ENCODE peak calls at places on chromosome 6, in ten cellular contexts. G, K, Q, P, T, Z, M, D, S and A are unnamed samples.

GRCh38 chr6:74735304-74735703 is 470.5 kb downstream of the COL12A1 start:
- DNase-seq in G (no peak), K (no peak), Q (peak), P (no peak), T (no peak), Z (no peak), M (no peak), D (peak), S (peak), A (no peak)

GRCh38 chr6:87277123-87277522 is 45.3 kb upstream of the SMIM8 start:
- DNase-seq in G (no peak), K (no peak), Q (no peak), P (no peak), T (no peak), Z (no peak), M (no peak), D (peak), S (peak), A (no peak)

GRCh38 chr6:11538049-11538798 is 675 bp downstream of the TMEM170B start:
- DNase-seq in G (peak), K (peak), Q (no peak), P (peak), T (no peak), Z (peak), M (peak), D (no peak), S (peak), A (no peak)

GRCh38 chr6:70586114-70586513 is 19.4 kb downstream of the SDHAF4 start:
- DNase-seq in G (no peak), K (no peak), Q (no peak), P (no peak), T (no peak), Z (no peak), M (no peak), D (no peak), S (no peak), A (no peak)

GRCh38 chr6:8855411-8855810 is 420.1 kb upstream of the SLC35B3 start:
- DNase-seq in G (no peak), K (no peak), Q (no peak), P (no peak), T (no peak), Z (no peak), M (no peak), D (no peak), S (no peak), A (no peak)

GRCh38 chr6:125746731-125747588 is 2.5 kb upstream of the HEY2 start:
- DNase-seq in G (peak), K (no peak), Q (peak), P (peak), T (no peak), Z (peak), M (peak), D (peak), S (peak), A (no peak)

GRCh38 chr6:7140631-7141366 is 33.0 kb downstream of the RREB1 start:
- DNase-seq in G (peak), K (peak), Q (peak), P (peak), T (no peak), Z (peak), M (peak), D (peak), S (peak), A (peak)

GRCh38 chr6:112330071-112330876 is 16.9 kb upstream of the RFPL4B start:
- DNase-seq in G (no peak), K (no peak), Q (no peak), P (no peak), T (no peak), Z (no peak), M (no peak), D (peak), S (peak), A (no peak)

GRCh38 chr6:55568779-55569439 is 10.1 kb downstream of the HMGCLL1 start:
- DNase-seq in G (no peak), K (no peak), Q (no peak), P (no peak), T (no peak), Z (no peak), M (no peak), D (no peak), S (no peak), A (no peak)

GRCh38 chr6:115972679-115973078 is 88.0 kb downstream of the FRK start:
- DNase-seq in G (no peak), K (no peak), Q (no peak), P (no peak), T (no peak), Z (no peak), M (no peak), D (no peak), S (no peak), A (no peak)

GRCh38 chr6:47428746-47429664 is 48.6 kb upstream of the CD2AP start:
- DNase-seq in G (no peak), K (no peak), Q (no peak), P (no peak), T (no peak), Z (no peak), M (no peak), D (no peak), S (no peak), A (no peak)

GRCh38 chr6:2839195-2839981 is 2.3 kb downstream of the SERPINB1 start:
- DNase-seq in G (no peak), K (peak), Q (no peak), P (no peak), T (no peak), Z (no peak), M (no peak), D (peak), S (peak), A (no peak)

GRCh38 chr6:69980624-69981023 is 114.3 kb downstream of the COL19A1 start:
- DNase-seq in G (no peak), K (no peak), Q (no peak), P (no peak), T (no peak), Z (no peak), M (no peak), D (no peak), S (no peak), A (no peak)

GRCh38 chr6:13811627-13812358 is 2.6 kb downstream of the MCUR1 start:
- DNase-seq in G (peak), K (no peak), Q (peak), P (peak), T (no peak), Z (no peak), M (peak), D (no peak), S (no peak), A (no peak)

GRCh38 chr6:47438481-47439347 is 38.9 kb upstream of the CD2AP start:
- DNase-seq in G (no peak), K (no peak), Q (peak), P (peak), T (no peak), Z (no peak), M (no peak), D (no peak), S (no peak), A (no peak)

GRCh38 chr6:27251672-27252251 is 4.3 kb downstream of the PRSS16 start:
- DNase-seq in G (no peak), K (peak), Q (no peak), P (peak), T (no peak), Z (peak), M (peak), D (peak), S (peak), A (peak)
- TF ChIP-seq POLR2A in G (no peak), K (peak), Q (no peak), P (no peak), T (no peak), Z (no peak), M (no peak), D (no peak), S (no peak), A (peak)

GRCh38 chr6:109379706-109380105 is 2.6 kb downstream of the CD164 start:
- DNase-seq in G (no peak), K (no peak), Q (no peak), P (no peak), T (no peak), Z (no peak), M (no peak), D (peak), S (no peak), A (no peak)

GRCh38 chr6:109381007-109381746 is 1.1 kb downstream of the CD164 start:
- DNase-seq in G (no peak), K (no peak), Q (no peak), P (no peak), T (no peak), Z (no peak), M (no peak), D (peak), S (peak), A (no peak)

GRCh38 chr6:109381747-109382575 is at the start of gene CD164:
- DNase-seq in G (peak), K (peak), Q (peak), P (peak), T (no peak), Z (peak), M (peak), D (peak), S (peak), A (peak)

GRCh38 chr6:109383438-109383940 is 1.2 kb upstream of the CD164 start:
- DNase-seq in G (no peak), K (no peak), Q (no peak), P (no peak), T (no peak), Z (no peak), M (no peak), D (no peak), S (no peak), A (no peak)

GRCh38 chr6:109382576-109383437 is 540 bp upstream of the CD164 start:
- DNase-seq in G (peak), K (peak), Q (peak), P (peak), T (no peak), Z (peak), M (peak), D (peak), S (peak), A (peak)
- TF ChIP-seq POLR2A in G (peak), K (no peak), Q (peak), P (peak), T (no peak), Z (no peak), M (peak), D (peak), S (peak), A (no peak)

GRCh38 chr6:36196880-36197548 is 470 bp downstream of the BRPF3 start:
- DNase-seq in G (peak), K (peak), Q (peak), P (peak), T (no peak), Z (peak), M (peak), D (peak), S (peak), A (peak)
- TF ChIP-seq POLR2A in G (peak), K (peak), Q (no peak), P (peak), T (no peak), Z (no peak), M (peak), D (peak), S (peak), A (peak)

GRCh38 chr6:166435574-166435973 is 52.8 kb upstream of the MPC1 start:
- DNase-seq in G (no peak), K (no peak), Q (peak), P (no peak), T (no peak), Z (peak), M (no peak), D (no peak), S (no peak), A (no peak)

GRCh38 chr6:166434336-166434735 is 51.6 kb upstream of the MPC1 start:
- DNase-seq in G (no peak), K (no peak), Q (no peak), P (no peak), T (no peak), Z (peak), M (no peak), D (no peak), S (no peak), A (no peak)

GRCh38 chr6:166437661-166438060 is 54.9 kb upstream of the MPC1 start:
- DNase-seq in G (no peak), K (no peak), Q (no peak), P (no peak), T (no peak), Z (peak), M (no peak), D (no peak), S (no peak), A (no peak)

GRCh38 chr6:166438211-166438861 is 55.6 kb upstream of the MPC1 start:
- DNase-seq in G (no peak), K (no peak), Q (no peak), P (no peak), T (no peak), Z (peak), M (no peak), D (no peak), S (no peak), A (no peak)

DNA sequence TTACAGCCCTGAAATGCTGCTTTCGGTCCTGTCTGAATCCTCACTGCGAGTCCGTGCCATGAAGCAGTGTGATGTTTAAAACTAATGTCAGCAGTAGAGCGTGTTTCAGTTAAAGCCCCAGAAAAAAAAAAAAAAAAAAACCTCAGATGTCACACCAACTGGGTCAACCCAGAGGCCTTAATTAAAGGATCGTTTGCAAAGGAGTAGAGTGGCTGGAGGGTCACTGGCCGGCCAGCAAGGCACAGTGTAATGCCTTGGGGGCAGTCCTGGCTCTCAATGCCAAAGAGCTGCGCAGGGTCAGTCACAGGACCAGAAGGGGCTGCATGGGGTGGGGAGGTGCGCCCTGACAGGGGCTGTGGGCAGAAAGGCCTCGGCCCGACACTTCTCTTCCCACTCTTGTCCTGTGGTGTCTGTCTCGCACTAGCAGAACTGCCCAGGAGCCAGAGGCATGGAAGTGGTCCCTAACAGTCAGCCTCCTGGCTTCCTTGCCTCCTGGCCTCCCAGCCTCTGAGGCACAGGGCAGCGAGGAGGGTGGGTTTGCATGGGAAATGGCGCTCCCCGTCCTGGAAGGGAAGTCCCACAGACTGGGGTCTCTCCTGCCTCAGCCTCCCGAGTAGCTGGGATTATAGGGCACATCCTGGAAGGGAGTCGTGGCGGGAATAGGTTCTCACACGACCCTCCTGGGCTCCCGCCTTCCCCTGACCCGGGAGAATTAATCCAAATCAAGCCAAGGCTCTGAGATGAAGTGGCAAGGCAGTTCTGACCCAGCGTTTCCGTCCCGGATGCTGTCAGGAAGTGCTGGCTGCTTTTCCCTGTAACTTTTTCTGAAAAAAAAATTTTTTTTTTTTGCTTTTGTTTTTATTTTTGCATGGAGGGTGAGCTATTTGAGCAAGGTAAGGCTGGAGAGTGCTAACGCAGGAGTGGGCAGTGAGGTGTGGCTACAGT is 53.7 kb upstream of the MPC1 start:
- DNase-seq in G (no peak), K (no peak), Q (no peak), P (no peak), T (no peak), Z (peak), M (no peak), D (no peak), S (no peak), A (no peak)
- TF ChIP-seq POLR2A in G (no peak), K (no peak), Q (no peak), P (no peak), T (no peak), Z (no peak), M (no peak), D (no peak), S (no peak), A (no peak)

GRCh38 chr6:31779908-31780307 is 2.8 kb upstream of the VWA7 start:
- DNase-seq in G (no peak), K (no peak), Q (no peak), P (no peak), T (no peak), Z (no peak), M (no peak), D (no peak), S (no peak), A (no peak)
- TF ChIP-seq POLR2A in G (no peak), K (no peak), Q (no peak), P (no peak), T (no peak), Z (no peak), M (no peak), D (no peak), S (no peak), A (no peak)

DNA sequence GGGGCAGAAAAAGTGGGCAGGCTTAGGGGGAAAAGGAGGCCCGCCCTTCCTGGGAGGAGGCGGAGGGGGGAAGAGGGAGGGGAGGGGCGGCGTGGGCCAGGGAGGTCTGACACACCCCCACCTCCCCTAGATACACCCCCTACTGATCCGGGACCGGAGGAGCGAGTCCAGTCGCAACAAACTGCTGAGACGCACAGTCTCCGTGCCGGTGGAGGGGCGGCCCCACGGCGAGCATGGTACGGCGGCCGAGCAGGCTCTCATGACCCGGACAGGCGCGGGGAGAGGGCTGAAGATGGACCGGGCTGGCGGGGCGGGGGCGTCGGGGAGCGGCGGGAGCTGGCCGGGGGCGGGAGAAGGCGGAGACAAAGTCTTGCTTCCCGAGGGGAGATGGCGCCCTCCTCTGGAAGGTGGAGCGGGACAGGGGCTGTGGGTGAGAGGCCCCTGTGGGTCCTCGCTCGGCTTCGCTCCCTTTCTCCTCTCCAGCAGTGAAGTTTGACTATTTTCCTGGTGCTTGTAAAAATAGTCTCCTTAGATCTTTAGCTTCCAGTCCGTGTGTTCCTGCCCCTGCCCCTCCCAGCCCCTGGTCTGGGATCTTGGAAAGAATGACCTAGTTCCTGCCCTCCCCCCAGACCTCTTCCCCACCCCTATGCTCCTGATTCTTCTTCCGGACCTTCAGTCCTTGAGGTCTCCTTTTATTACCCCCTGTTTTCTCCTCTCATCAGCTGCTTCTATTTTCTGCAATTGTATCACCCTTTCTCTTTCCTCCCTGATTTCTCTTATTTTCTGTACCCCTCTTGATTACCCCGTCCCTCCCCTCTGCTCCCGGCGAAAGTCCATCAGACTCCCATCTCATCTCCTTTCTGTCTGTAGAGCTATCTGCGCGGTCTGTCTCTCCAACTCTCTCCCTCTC is 6.1 kb downstream of the SYNGAP1 start:
- DNase-seq in G (peak), K (peak), Q (peak), P (peak), T (no peak), Z (peak), M (peak), D (peak), S (peak), A (peak)
- TF ChIP-seq POLR2A in G (peak), K (peak), Q (no peak), P (no peak), T (no peak), Z (no peak), M (peak), D (peak), S (peak), A (peak)

GRCh38 chr6:17202526-17202925 is 78.6 kb upstream of the RBM24 start:
- DNase-seq in G (no peak), K (no peak), Q (no peak), P (no peak), T (no peak), Z (no peak), M (no peak), D (peak), S (no peak), A (no peak)
- TF ChIP-seq POLR2A in G (no peak), K (no peak), Q (no peak), P (no peak), T (no peak), Z (no peak), M (no peak), D (no peak), S (no peak), A (no peak)

DNA sequence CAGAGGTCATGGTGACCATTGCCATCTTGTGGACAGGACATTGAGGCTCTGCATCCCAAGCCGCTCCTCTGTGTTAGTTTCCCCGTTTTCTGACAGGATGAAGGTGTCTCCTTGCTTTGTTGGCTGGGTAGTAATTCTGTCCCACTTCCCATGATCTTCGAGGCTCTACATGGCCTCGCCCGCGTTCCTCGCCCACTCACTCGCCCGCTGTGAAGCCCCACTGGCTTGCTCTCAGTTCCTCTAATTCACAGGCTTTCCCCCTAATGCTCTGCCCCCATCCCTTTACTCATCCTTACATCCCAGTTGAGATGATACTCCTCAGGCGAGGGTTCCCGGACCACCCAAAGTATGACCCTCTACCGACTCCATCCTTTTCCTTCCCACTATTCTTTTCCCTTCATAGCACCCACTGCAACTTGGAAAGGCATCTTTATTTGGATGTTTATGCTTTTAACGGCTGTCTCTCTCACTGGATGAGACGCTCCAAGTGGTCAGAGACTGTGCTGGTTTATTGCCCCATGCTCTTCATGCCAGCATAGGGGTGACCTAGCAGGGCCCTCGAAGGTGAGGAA is 511 bp upstream of the SLC35B2 start:
- DNase-seq in G (no peak), K (no peak), Q (no peak), P (no peak), T (no peak), Z (no peak), M (no peak), D (no peak), S (no peak), A (no peak)
- TF ChIP-seq POLR2A in G (no peak), K (no peak), Q (no peak), P (no peak), T (no peak), Z (no peak), M (no peak), D (no peak), S (no peak), A (no peak)